ENCODE peak calls at places on chromosome 3, in five cellular contexts. T is mesenchymal stem cell, B is neuronal stem cell, U is H1, X is trophoblast cell. A is an unnamed sample.

GRCh38 chr3:196969001-196969659 is 497 bp upstream of the PIGZ start:
- DNase-seq in T (peak), B (no peak), U (no peak), X (no peak), A (no peak)

GRCh38 chr3:149572796-149573414 is 84.9 kb downstream of the WWTR1 start:
- DNase-seq in T (peak), B (no peak), U (no peak), X (no peak), A (no peak)

GRCh38 chr3:15783361-15783969 is 14.3 kb downstream of the ANKRD28 start:
- DNase-seq in T (peak), B (no peak), U (no peak), X (no peak), A (no peak)

GRCh38 chr3:42689421-42690014 is 4.2 kb downstream of the KLHL40 start:
- DNase-seq in T (no peak), B (no peak), U (no peak), X (no peak), A (no peak)

GRCh38 chr3:157533298-157533870 is 30.2 kb upstream of the VEPH1 start:
- DNase-seq in T (peak), B (no peak), U (no peak), X (peak), A (no peak)

GRCh38 chr3:30681276-30682211 is 75.1 kb downstream of the TGFBR2 start:
- DNase-seq in T (peak), B (peak), U (no peak), X (no peak), A (no peak)

GRCh38 chr3:79651536-79652065 is 116.2 kb downstream of the ROBO1 start:
- DNase-seq in T (no peak), B (peak), U (no peak), X (no peak), A (no peak)

GRCh38 chr3:69602112-69602511 is 137.2 kb upstream of the MITF start:
- DNase-seq in T (no peak), B (no peak), U (no peak), X (no peak), A (no peak)

GRCh38 chr3:47781326-47781684 is 388 bp downstream of the SMARCC1 start:
- DNase-seq in T (peak), B (peak), U (peak), X (peak), A (peak)

GRCh38 chr3:178823140-178823539 is 248.5 kb downstream of the ZMAT3 start:
- DNase-seq in T (no peak), B (no peak), U (no peak), X (no peak), A (no peak)

GRCh38 chr3:123728014-123728413 is 143.2 kb upstream of the HACD2 start:
- DNase-seq in T (peak), B (no peak), U (no peak), X (no peak), A (no peak)

GRCh38 chr3:31404871-31405270 is 127.9 kb upstream of the STT3B start:
- DNase-seq in T (no peak), B (no peak), U (no peak), X (no peak), A (no peak)

GRCh38 chr3:127396473-127396872 is 108.6 kb upstream of the PRR20G start:
- DNase-seq in T (no peak), B (peak), U (peak), X (no peak), A (peak)

GRCh38 chr3:136237103-136237502 is 13.0 kb upstream of the PCCB start:
- DNase-seq in T (no peak), B (no peak), U (no peak), X (no peak), A (no peak)

GRCh38 chr3:53498993-53499641 is 4.7 kb downstream of the CACNA1D start:
- DNase-seq in T (no peak), B (no peak), U (no peak), X (no peak), A (peak)

GRCh38 chr3:47803478-47804025 is 614 bp downstream of the DHX30 start:
- DNase-seq in T (no peak), B (no peak), U (no peak), X (peak), A (no peak)

GRCh38 chr3:196517919-196518318 is 2.8 kb upstream of the SMCO1 start:
- DNase-seq in T (no peak), B (no peak), U (no peak), X (no peak), A (peak)

GRCh38 chr3:100269410-100270217 is 8.8 kb downstream of the TBC1D23 start:
- DNase-seq in T (peak), B (no peak), U (no peak), X (peak), A (no peak)

GRCh38 chr3:196537319-196537984 is 22.3 kb upstream of the SMCO1 start:
- DNase-seq in T (no peak), B (peak), U (peak), X (peak), A (no peak)

GRCh38 chr3:179068779-179069530 is 2.7 kb downstream of the ZMAT3 start:
- DNase-seq in T (peak), B (no peak), U (no peak), X (no peak), A (no peak)

GRCh38 chr3:4837405-4837804 is 141.8 kb upstream of the BHLHE40 start:
- DNase-seq in T (no peak), B (no peak), U (no peak), X (no peak), A (no peak)

GRCh38 chr3:186938716-186939115 is 8.4 kb downstream of the ST6GAL1 start:
- DNase-seq in T (peak), B (no peak), U (no peak), X (no peak), A (no peak)

GRCh38 chr3:76859596-76859995 is 180.3 kb upstream of the ROBO2 start:
- DNase-seq in T (peak), B (no peak), U (no peak), X (no peak), A (no peak)

GRCh38 chr3:150543531-150543930 is 2.8 kb downstream of the SERP1 start:
- DNase-seq in T (no peak), B (no peak), U (no peak), X (no peak), A (no peak)

GRCh38 chr3:157445897-157446296 is 9.2 kb downstream of the PTX3 start:
- DNase-seq in T (peak), B (no peak), U (no peak), X (peak), A (no peak)

GRCh38 chr3:184816654-184817053 is 4.7 kb downstream of the VPS8 start:
- DNase-seq in T (no peak), B (no peak), U (no peak), X (no peak), A (no peak)

GRCh38 chr3:196979545-196979944 is 10.9 kb upstream of the PIGZ start:
- DNase-seq in T (peak), B (no peak), U (no peak), X (peak), A (no peak)

GRCh38 chr3:27544372-27544865 is 60.2 kb upstream of the SLC4A7 start:
- DNase-seq in T (peak), B (no peak), U (no peak), X (no peak), A (no peak)

GRCh38 chr3:172846103-172846561 is 95.6 kb downstream of the ECT2 start:
- DNase-seq in T (no peak), B (no peak), U (no peak), X (no peak), A (no peak)

GRCh38 chr3:49845694-49846093 is 10.7 kb downstream of the TRAIP start:
- DNase-seq in T (no peak), B (no peak), U (no peak), X (no peak), A (no peak)
- H2BK12ac ChIP-seq in T (no peak), B (no peak), U (no peak), X (no peak), A (no peak)

DNA sequence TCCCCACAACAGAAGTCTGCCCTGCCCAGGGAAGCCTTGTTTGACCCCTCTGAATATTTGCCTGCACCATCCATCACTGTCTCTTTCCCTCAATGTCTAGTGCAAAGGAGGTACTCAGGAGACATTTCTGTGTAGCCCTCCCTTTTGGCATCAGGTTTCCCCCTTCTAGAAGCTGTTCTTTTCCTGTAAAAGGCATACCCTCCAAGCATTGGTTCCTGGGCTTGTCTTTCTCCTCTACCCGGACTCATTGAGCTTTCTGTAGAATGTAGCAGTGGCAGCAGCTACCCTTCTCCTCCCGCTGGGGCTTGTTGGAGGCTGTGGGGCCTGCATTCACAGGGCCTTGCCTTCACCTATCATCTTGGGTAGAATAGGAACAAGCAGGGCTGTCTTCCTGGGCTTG is 63.5 kb downstream of the CTDSPL start:
- DNase-seq in T (no peak), B (no peak), U (peak), X (no peak), A (no peak)
- H3K23ac ChIP-seq in T (no peak), B (no peak), U (no peak), X (no peak), A (no peak)

GRCh38 chr3:52339612-52340011 is 23.5 kb downstream of the DNAH1 start:
- DNase-seq in T (peak), B (peak), U (no peak), X (peak), A (peak)
- H2BK12ac ChIP-seq in T (no peak), B (no peak), U (no peak), X (no peak), A (no peak)

GRCh38 chr3:14357463-14357862 is 44.9 kb upstream of the SLC6A6 start:
- DNase-seq in T (peak), B (no peak), U (no peak), X (no peak), A (no peak)
- H3K23ac ChIP-seq in T (no peak), B (no peak), U (no peak), X (no peak), A (no peak)

GRCh38 chr3:8895829-8896228 is 67.4 kb downstream of the RAD18 start:
- DNase-seq in T (no peak), B (no peak), U (no peak), X (no peak), A (no peak)
- H2BK12ac ChIP-seq in T (no peak), B (no peak), U (no peak), X (no peak), A (no peak)

GRCh38 chr3:71582612-71583568 is 638 bp downstream of the FOXP1 start:
- DNase-seq in T (peak), B (peak), U (peak), X (peak), A (peak)

GRCh38 chr3:71580636-71581215 is 2.8 kb downstream of the FOXP1 start:
- DNase-seq in T (no peak), B (no peak), U (no peak), X (no peak), A (no peak)

GRCh38 chr3:71581451-71581980 is 2.0 kb downstream of the FOXP1 start:
- DNase-seq in T (peak), B (no peak), U (peak), X (no peak), A (peak)

GRCh38 chr3:71583569-71584215 is at the start of gene FOXP1:
- DNase-seq in T (peak), B (peak), U (peak), X (peak), A (peak)

DNA sequence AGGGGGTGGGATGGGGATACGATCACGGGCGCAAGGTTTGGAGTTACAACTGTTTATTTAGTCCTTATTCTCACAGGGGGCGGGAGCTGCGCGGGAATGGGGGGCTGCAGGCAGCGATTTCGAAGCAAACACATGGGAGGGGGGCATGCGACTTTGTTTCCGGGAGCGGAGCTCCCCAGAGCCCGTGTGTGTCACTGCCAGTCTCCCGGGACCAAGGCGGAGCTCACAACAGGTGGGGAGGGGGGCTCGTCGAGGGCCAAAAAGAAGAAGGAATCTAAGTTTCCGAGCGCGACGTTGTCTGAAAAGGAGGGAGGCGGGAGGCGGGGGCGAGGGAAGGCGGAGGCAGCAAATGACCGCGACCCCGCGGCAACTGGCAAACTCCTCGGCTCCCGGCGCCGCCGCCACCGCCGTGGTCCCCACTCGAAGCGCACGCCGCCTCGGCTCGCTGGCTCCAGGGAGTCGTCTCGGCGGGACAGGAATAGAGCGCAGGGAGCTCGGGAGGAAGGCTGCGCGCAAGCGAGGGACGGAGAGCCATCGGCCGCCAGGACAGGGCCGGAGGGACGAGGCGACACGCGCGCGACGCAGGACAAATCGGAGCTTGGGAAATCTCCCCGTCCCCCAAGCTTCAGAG is 1.4 kb downstream of the FOXP1 start:
- DNase-seq in T (peak), B (peak), U (peak), X (peak), A (peak)
- H3K23ac ChIP-seq in T (no peak), B (peak), U (no peak), X (no peak), A (no peak)

DNA sequence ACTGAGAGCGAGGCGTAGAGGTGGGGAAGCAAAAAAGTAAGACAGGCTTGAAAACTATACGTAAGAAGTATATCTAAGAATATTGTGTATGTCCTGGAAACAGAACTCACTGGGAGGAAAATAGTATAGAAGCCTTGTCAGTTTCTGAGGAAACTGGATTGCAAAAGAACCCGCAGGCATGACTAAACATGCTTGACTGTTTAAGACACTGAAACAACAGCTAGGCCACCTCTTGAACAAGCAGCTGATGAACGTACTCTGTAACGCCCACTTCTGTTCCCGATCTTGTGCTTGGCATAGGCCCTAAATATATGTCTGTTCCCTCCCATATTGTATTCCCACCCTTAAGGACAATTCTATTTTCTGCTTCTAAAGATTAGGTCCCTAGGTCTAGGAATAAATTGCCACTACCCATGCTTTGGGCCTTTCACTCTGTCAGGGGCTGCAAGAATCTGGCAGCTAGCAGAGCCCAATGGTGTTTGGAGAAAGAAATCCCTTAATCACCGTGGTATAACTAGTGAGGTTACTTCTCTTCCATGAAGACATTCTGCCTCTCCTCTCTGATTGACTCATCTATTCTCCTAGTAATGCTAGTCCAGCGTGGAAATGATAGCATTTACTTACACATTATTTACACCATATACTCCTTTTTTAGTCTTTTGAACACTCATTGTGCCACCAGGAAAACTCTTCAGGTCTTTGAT is 46.2 kb downstream of the CD200 start:
- DNase-seq in T (peak), B (no peak), U (no peak), X (peak), A (no peak)
- H2BK12ac ChIP-seq in T (no peak), B (no peak), U (peak), X (peak), A (no peak)

GRCh38 chr3:11845661-11846060 is 1.0 kb downstream of the TAMM41 start:
- DNase-seq in T (no peak), B (no peak), U (no peak), X (no peak), A (no peak)

GRCh38 chr3:11846281-11847034 is at the start of gene TAMM41:
- DNase-seq in T (peak), B (peak), U (peak), X (peak), A (peak)

GRCh38 chr3:11847035-11847394 is 330 bp upstream of the TAMM41 start:
- DNase-seq in T (no peak), B (no peak), U (no peak), X (no peak), A (no peak)

GRCh38 chr3:11847607-11848006 is 922 bp upstream of the TAMM41 start:
- DNase-seq in T (no peak), B (no peak), U (no peak), X (no peak), A (no peak)

DNA sequence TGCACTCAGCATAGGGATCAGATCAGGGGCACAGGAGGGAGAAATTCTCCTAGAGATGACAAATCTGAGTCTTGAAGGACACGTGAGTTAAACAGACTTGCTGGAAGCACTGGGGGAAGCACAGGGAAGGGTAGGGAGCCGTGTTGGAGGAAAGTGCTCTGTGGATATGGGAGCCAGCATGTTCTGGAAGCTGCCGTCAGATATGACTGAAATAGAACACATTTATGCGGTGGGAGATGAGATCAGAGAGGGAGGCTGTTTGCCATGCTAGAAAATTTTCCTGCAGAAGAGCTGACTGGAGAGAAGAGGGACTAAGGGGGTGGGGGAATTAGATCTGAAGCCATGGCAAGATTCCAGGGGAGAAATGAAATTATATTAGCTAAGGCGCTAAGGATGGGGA is 1.8 kb downstream of the TAMM41 start:
- DNase-seq in T (no peak), B (no peak), U (no peak), X (no peak), A (no peak)
- H3K23ac ChIP-seq in T (no peak), B (no peak), U (no peak), X (no peak), A (no peak)

A was measured in H9.